ENCODE peak calls at places on chromosome 1, in ten cellular contexts. K is naive thymus-derived CD4-positive, alpha-beta T cell; U is kidney; Q is trophoblast cell; J is mesendoderm; P is CD4-positive, alpha-beta T cell; C is fibroblast of lung; F is left lung; G is CD8-positive, alpha-beta memory T cell; B is dorsolateral prefrontal cortex. D is an unnamed sample.

GRCh38 chr1:59028052-59028451 is 244.2 kb upstream of the JUN start:
- DNase-seq in K (no peak), U (no peak), Q (no peak), J (no peak), P (no peak), C (no peak), F (no peak), G (no peak), B (no peak), D (no peak)

GRCh38 chr1:91884459-91885290 is 1.3 kb downstream of the TGFBR3 start:
- DNase-seq in K (no peak), U (no peak), Q (no peak), J (peak; percentile 27), P (peak; percentile 16), C (peak; percentile 46), F (no peak), G (peak; percentile 14), B (no peak), D (peak; percentile 45)

GRCh38 chr1:173122958-173123852 is 72.5 kb upstream of the TNFSF18 start:
- DNase-seq in K (no peak), U (peak; percentile 91), Q (peak; percentile 91), J (peak; percentile 76), P (no peak), C (peak; percentile 98), F (peak; percentile 77), G (no peak), B (peak; percentile 34), D (peak; percentile 28)

GRCh38 chr1:31573261-31573660 is 3.1 kb upstream of the TINAGL1 start:
- DNase-seq in K (no peak), U (peak; percentile 41), Q (no peak), J (no peak), P (no peak), C (no peak), F (no peak), G (no peak), B (no peak), D (no peak)

GRCh38 chr1:43980255-43981134 is 1.5 kb downstream of the B4GALT2 start:
- DNase-seq in K (no peak), U (peak; percentile 72), Q (peak; percentile 36), J (no peak), P (no peak), C (no peak), F (peak; percentile 43), G (no peak), B (no peak), D (no peak)

GRCh38 chr1:119743776-119744597 is 24.7 kb downstream of the HMGCS2 start:
- DNase-seq in K (peak; percentile 23), U (peak; percentile 81), Q (peak; percentile 56), J (peak; percentile 84), P (peak; percentile 13), C (peak; percentile 79), F (no peak), G (no peak), B (peak; percentile 66), D (peak; percentile 67)

GRCh38 chr1:167486090-167486824 is 32.1 kb downstream of the CD247 start:
- DNase-seq in K (no peak), U (no peak), Q (no peak), J (no peak), P (no peak), C (no peak), F (no peak), G (no peak), B (no peak), D (no peak)

GRCh38 chr1:20492751-20493150 is 6.7 kb upstream of the CAMK2N1 start:
- DNase-seq in K (no peak), U (no peak), Q (no peak), J (no peak), P (no peak), C (no peak), F (no peak), G (no peak), B (no peak), D (no peak)

GRCh38 chr1:22652881-22653316 is at the start of gene C1QB:
- DNase-seq in K (no peak), U (peak; percentile 81), Q (no peak), J (no peak), P (no peak), C (no peak), F (no peak), G (no peak), B (peak; percentile 38), D (peak; percentile 18)

GRCh38 chr1:86067626-86068025 is 88.9 kb downstream of the COL24A1 start:
- DNase-seq in K (no peak), U (no peak), Q (no peak), J (no peak), P (no peak), C (peak; percentile 62), F (no peak), G (no peak), B (no peak), D (no peak)

GRCh38 chr1:203765029-203765837 is at the start of gene LAX1:
- DNase-seq in K (peak; percentile 85), U (no peak), Q (no peak), J (no peak), P (peak; percentile 58), C (no peak), F (no peak), G (peak; percentile 63), B (no peak), D (no peak)

GRCh38 chr1:55107111-55107510 is 67.8 kb downstream of the PCSK9 start:
- DNase-seq in K (no peak), U (no peak), Q (no peak), J (no peak), P (no peak), C (no peak), F (no peak), G (no peak), B (no peak), D (no peak)

GRCh38 chr1:165890684-165891083 is 63.3 kb downstream of the UCK2 start:
- DNase-seq in K (no peak), U (no peak), Q (no peak), J (no peak), P (no peak), C (no peak), F (no peak), G (no peak), B (no peak), D (peak; percentile 47)

GRCh38 chr1:244273845-244274619 is 177.7 kb downstream of the ADSS2 start:
- DNase-seq in K (no peak), U (no peak), Q (peak; percentile 59), J (peak; percentile 54), P (no peak), C (peak; percentile 99), F (no peak), G (no peak), B (peak; percentile 74), D (no peak)

GRCh38 chr1:42962641-42963377 is 4.1 kb upstream of the SLC2A1 start:
- DNase-seq in K (no peak), U (peak; percentile 92), Q (peak; percentile 56), J (peak; percentile 89), P (no peak), C (peak; percentile 76), F (peak; percentile 60), G (no peak), B (no peak), D (peak; percentile 50)

GRCh38 chr1:9901148-9902059 is 8.7 kb downstream of the CTNNBIP1 start:
- DNase-seq in K (no peak), U (peak; percentile 48), Q (no peak), J (no peak), P (no peak), C (no peak), F (peak; percentile 85), G (no peak), B (no peak), D (peak; percentile 96)
- H3K27ac ChIP-seq in K (no peak overlapping the region), U (peak overlapping the region; percentile 33), Q (no peak overlapping the region), J (no peak overlapping the region), P (no peak overlapping the region), C (no peak overlapping the region), F (peak overlapping the region; percentile 87), G (no peak overlapping the region), B (peak overlapping the region; percentile 93), D (peak overlapping the region; percentile 98)

DNA sequence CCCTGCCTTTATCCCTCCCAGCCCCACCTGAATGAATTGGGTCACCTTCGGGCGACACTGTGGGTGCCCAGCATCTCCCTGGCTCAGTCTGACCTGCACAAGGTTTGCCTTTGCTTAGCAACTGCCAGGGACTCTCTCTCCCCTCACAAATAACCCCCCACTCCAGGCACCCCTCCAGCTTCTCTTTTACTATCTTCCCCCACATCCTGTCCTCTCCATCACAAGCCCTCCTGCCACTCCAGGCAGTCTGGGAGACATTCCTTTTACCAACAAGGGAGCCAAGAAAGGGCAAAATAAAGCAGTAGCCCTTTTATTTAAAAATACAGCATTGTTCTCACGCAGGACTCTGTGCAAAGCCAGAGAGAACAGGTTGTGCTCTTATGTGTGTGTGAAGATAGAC is 23.9 kb downstream of the LGR6 start:
- DNase-seq in K (no peak), U (no peak), Q (no peak), J (no peak), P (no peak), C (no peak), F (no peak), G (no peak), B (no peak), D (peak; percentile 41)
- H3K27ac ChIP-seq in K (no peak overlapping the region), U (no peak overlapping the region), Q (no peak overlapping the region), J (no peak overlapping the region), P (no peak overlapping the region), C (no peak overlapping the region), F (no peak overlapping the region), G (no peak overlapping the region), B (no peak overlapping the region), D (peak overlapping the region; percentile 33)

GRCh38 chr1:17286646-17287045 is 21.4 kb upstream of the PADI4 start:
- DNase-seq in K (no peak), U (no peak), Q (no peak), J (no peak), P (no peak), C (no peak), F (no peak), G (no peak), B (no peak), D (no peak)

GRCh38 chr1:17287377-17287776 is 20.6 kb upstream of the PADI4 start:
- DNase-seq in K (no peak), U (no peak), Q (peak; percentile 91), J (peak; percentile 18), P (no peak), C (peak; percentile 61), F (no peak), G (no peak), B (no peak), D (no peak)

GRCh38 chr1:17292299-17293198 is 15.4 kb upstream of the PADI4 start:
- DNase-seq in K (no peak), U (no peak), Q (peak; percentile 60), J (no peak), P (no peak), C (no peak), F (no peak), G (no peak), B (no peak), D (no peak)

GRCh38 chr1:17290553-17290952 is 17.4 kb upstream of the PADI4 start:
- DNase-seq in K (no peak), U (no peak), Q (no peak), J (no peak), P (no peak), C (no peak), F (no peak), G (no peak), B (no peak), D (no peak)

GRCh38 chr1:17289756-17290155 is 18.2 kb upstream of the PADI4 start:
- DNase-seq in K (no peak), U (no peak), Q (no peak), J (no peak), P (no peak), C (peak; percentile 52), F (no peak), G (no peak), B (no peak), D (no peak)
- H3K27ac ChIP-seq in K (no peak overlapping the region), U (no peak overlapping the region), Q (no peak overlapping the region), J (no peak overlapping the region), P (no peak overlapping the region), C (no peak overlapping the region), F (no peak overlapping the region), G (no peak overlapping the region), B (no peak overlapping the region), D (no peak overlapping the region)

GRCh38 chr1:147109041-147109440 is 63.2 kb downstream of the PRKAB2 start:
- DNase-seq in K (no peak), U (no peak), Q (no peak), J (no peak), P (no peak), C (no peak), F (no peak), G (no peak), B (no peak), D (no peak)
- H3K27ac ChIP-seq in K (no peak overlapping the region), U (no peak overlapping the region), Q (no peak overlapping the region), J (no peak overlapping the region), P (no peak overlapping the region), C (no peak overlapping the region), F (no peak overlapping the region), G (no peak overlapping the region), B (no peak overlapping the region), D (no peak overlapping the region)

D was measured in thyroid gland.